ENCODE peak calls at places on chromosomes 4 and X, in seven cellular contexts. U is H1, Y is GM12892, D is SK-N-SH, G is HepG2, S is GM12878, F is GM12891. L is an unnamed sample.

GRCh38 chr4:74118600-74119351 is 19.8 kb upstream of the CXCL2 start:
- DNase-seq in U (no peak), Y (no peak), D (no peak), G (no peak), S (no peak), F (no peak), L (no peak)

GRCh38 chr4:119097282-119097900 is 38.2 kb upstream of the MYOZ2 start:
- DNase-seq in U (no peak), Y (no peak), D (no peak), G (no peak), S (no peak), F (no peak), L (no peak)

GRCh38 chr4:72376901-72377300 is 192.1 kb downstream of the ADAMTS3 start:
- DNase-seq in U (no peak), Y (no peak), D (no peak), G (no peak), S (no peak), F (no peak), L (no peak)

GRCh38 chr4:110663738-110664444 is 41.0 kb upstream of the PITX2 start:
- DNase-seq in U (no peak), Y (no peak), D (no peak), G (no peak), S (no peak), F (no peak), L (no peak)

GRCh38 chr4:40301592-40301991 is 33.5 kb upstream of the CHRNA9 start:
- DNase-seq in U (no peak), Y (no peak), D (no peak), G (no peak), S (peak), F (no peak), L (no peak)

GRCh38 chrX:46573896-46574336 is 351 bp downstream of the CHST7 start:
- DNase-seq in U (peak), Y (no peak), D (peak), G (peak), S (no peak), F (no peak), L (no peak)

GRCh38 chrX:9569875-9570274 is 105.0 kb downstream of the TBL1X start:
- DNase-seq in U (no peak), Y (no peak), D (no peak), G (no peak), S (no peak), F (no peak), L (no peak)

GRCh38 chr4:73731968-73732610 is 8.3 kb upstream of the CXCL8 start:
- DNase-seq in U (no peak), Y (no peak), D (no peak), G (no peak), S (no peak), F (no peak), L (no peak)

GRCh38 chr4:11505225-11505971 is 76.7 kb upstream of the HS3ST1 start:
- DNase-seq in U (no peak), Y (no peak), D (no peak), G (no peak), S (no peak), F (no peak), L (no peak)

GRCh38 chr4:98614081-98614480 is 44.3 kb downstream of the TSPAN5 start:
- DNase-seq in U (no peak), Y (no peak), D (no peak), G (no peak), S (no peak), F (no peak), L (no peak)

GRCh38 chr4:189941005-189941450 is 356 bp downstream of the FRG1 start:
- DNase-seq in U (no peak), Y (no peak), D (no peak), G (no peak), S (no peak), F (no peak), L (no peak)

GRCh38 chr4:73662709-73663546 is 42.7 kb upstream of the RASSF6 start:
- DNase-seq in U (no peak), Y (peak), D (no peak), G (no peak), S (no peak), F (no peak), L (peak)

GRCh38 chr4:23305026-23305425 is 584.8 kb downstream of the PPARGC1A start:
- DNase-seq in U (no peak), Y (no peak), D (no peak), G (peak), S (no peak), F (no peak), L (no peak)
- TF ChIP-seq TAF1 in U (no peak), Y (no peak), D (no peak), G (no peak), S (no peak), F (no peak), L (no peak)

GRCh38 chr4:156941940-156942548 is 29.6 kb downstream of the PDGFC start:
- DNase-seq in U (no peak), Y (no peak), D (no peak), G (peak), S (no peak), F (no peak), L (no peak)
- TF ChIP-seq TAF1 in U (no peak), Y (no peak), D (no peak), G (no peak), S (no peak), F (no peak), L (no peak)

DNA sequence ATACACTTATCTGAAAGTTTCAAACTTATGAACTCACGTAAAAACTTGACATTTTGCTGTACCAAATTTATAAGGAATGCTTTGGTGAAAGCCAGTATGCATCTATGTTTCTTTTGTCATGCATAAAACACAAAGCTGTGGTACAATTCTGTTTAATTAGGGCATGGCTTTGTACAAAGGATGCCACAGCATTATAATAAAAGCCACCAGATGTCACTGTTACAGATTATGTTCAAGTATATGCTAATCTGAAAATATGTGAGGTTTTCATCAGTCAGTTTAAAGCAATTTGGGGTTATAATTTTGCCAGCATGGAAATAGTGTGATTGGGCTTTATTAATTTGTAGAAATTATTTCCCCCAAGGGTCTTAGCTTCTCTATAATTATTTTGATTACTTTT is 69.0 kb downstream of the ATOH1 start:
- DNase-seq in U (no peak), Y (no peak), D (peak), G (peak), S (no peak), F (peak), L (peak)
- TF ChIP-seq TAF1 in U (no peak), Y (no peak), D (no peak), G (no peak), S (no peak), F (no peak), L (no peak)

DNA sequence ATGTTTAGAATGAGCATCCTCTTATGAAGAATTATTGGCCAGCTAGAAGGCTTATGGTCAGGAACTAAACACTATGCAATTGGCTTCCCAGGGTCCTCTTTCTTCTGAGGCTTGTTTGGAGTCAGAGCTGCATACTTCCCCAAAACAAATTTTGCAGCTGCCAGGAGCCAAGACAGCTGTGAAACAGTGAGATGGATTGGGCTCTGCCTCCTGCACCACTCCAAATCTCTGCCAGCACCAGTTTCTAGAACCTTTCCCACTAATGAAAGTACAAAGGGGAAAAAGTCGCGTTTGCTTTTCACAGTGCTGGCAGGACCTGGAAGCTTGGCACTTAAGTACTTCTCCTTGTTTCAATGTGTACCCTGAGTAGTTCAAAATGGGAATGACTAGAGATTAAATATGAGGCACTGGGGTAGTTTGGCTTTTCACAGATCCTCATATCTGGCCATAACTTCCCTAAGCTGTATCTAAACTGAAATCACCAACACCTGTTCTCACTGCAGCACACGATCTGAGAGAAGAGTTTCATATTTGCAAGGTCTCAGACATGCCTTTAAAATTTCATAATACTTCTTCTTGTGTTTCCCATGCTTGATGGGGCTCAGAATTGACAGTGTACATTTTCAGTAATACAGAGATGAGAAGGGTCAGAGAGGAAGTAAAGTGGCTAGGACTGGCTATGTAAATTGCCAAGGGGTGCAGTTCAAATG is 20.7 kb upstream of the AR start:
- DNase-seq in U (no peak), Y (no peak), D (no peak), G (no peak), S (no peak), F (no peak), L (no peak)
- TF ChIP-seq TAF1 in U (no peak), Y (no peak), D (no peak), G (no peak), S (no peak), F (no peak), L (no peak)

GRCh38 chr4:144872508-144873293 is 225.3 kb downstream of the ANAPC10 start:
- DNase-seq in U (no peak), Y (no peak), D (no peak), G (no peak), S (no peak), F (no peak), L (no peak)
- TF ChIP-seq TAF1 in U (no peak), Y (no peak), D (no peak), G (no peak), S (no peak), F (no peak), L (no peak)

GRCh38 chrX:29661290-29661689 is 554.1 kb upstream of the MAGEB2 start:
- DNase-seq in U (no peak), Y (no peak), D (no peak), G (no peak), S (no peak), F (no peak), L (no peak)

GRCh38 chrX:29659911-29660310 is 555.5 kb upstream of the MAGEB2 start:
- DNase-seq in U (no peak), Y (no peak), D (no peak), G (no peak), S (no peak), F (no peak), L (peak)

GRCh38 chrX:29665532-29665931 is 549.8 kb upstream of the MAGEB2 start:
- DNase-seq in U (no peak), Y (no peak), D (no peak), G (no peak), S (no peak), F (no peak), L (no peak)

GRCh38 chrX:29662101-29662500 is 553.3 kb upstream of the MAGEB2 start:
- DNase-seq in U (no peak), Y (no peak), D (no peak), G (no peak), S (no peak), F (no peak), L (no peak)

DNA sequence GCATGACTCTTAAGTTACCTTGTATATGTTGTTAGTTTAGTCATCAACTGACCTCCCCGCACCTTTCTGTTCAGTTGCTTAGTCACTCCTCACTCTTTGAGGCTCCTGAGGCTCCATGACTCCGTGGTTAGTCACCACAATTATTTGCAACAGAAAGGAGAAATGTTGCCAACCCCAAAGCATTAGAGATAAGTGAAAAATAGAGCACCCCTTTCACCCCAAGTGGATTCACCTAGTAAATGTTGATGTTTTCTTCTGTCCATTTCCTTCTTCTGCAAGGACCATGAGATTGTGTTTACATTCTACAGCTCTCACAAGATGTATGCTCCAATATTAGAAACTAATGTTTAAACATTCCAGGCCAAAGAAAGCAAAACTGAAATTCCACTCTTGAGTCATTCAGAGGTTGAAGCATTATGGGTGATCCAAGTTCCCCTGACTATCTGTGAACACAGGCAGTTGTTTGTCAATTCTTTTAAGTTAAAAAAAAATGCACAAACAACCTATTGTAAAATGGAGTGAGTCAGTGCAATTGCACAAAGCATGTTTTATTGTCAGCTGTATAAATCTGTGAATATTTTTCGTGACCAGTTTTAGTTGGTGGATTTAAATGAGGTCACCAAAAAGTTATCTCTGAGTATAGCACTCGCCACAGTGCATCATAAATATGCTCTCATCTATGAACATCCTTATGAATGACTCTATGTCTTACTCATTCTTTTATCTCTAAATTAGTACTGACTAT is 552.4 kb upstream of the MAGEB2 start:
- DNase-seq in U (no peak), Y (no peak), D (no peak), G (peak), S (peak), F (no peak), L (no peak)
- TF ChIP-seq TAF1 in U (no peak), Y (no peak), D (no peak), G (no peak), S (no peak), F (no peak), L (no peak)

GRCh38 chr4:123667496-123667895 is 270.9 kb downstream of the SPRY1 start:
- DNase-seq in U (no peak), Y (no peak), D (no peak), G (no peak), S (no peak), F (no peak), L (no peak)
- TF ChIP-seq TAF1 in U (no peak), Y (no peak), D (no peak), G (no peak), S (no peak), F (no peak), L (no peak)

GRCh38 chr4:184312126-184312525 is 94.5 kb upstream of the ENPP6 start:
- DNase-seq in U (peak), Y (no peak), D (no peak), G (no peak), S (no peak), F (no peak), L (no peak)

GRCh38 chr4:184310881-184311709 is 93.4 kb upstream of the ENPP6 start:
- DNase-seq in U (peak), Y (no peak), D (no peak), G (peak), S (no peak), F (no peak), L (no peak)

GRCh38 chr4:184310171-184310567 is 92.5 kb upstream of the ENPP6 start:
- DNase-seq in U (peak), Y (no peak), D (no peak), G (no peak), S (no peak), F (no peak), L (no peak)

GRCh38 chr4:184306949-184307348 is 89.3 kb upstream of the ENPP6 start:
- DNase-seq in U (no peak), Y (no peak), D (no peak), G (no peak), S (no peak), F (no peak), L (no peak)

GRCh38 chr4:184309241-184310170 is 91.8 kb upstream of the ENPP6 start:
- DNase-seq in U (peak), Y (no peak), D (no peak), G (no peak), S (no peak), F (no peak), L (no peak)
- TF ChIP-seq TAF1 in U (no peak), Y (no peak), D (no peak), G (no peak), S (no peak), F (no peak), L (no peak)